ENCODE peak calls at places on chromosomes 13 and 19, in eight cellular contexts. D is SK-N-SH, N is testis, E is foreskin fibroblast, C is ovary, U is AG10803, P is AG04449, J is tibial nerve. H is an unnamed sample.

GRCh38 chr19:11330103-11330502 is 9.4 kb downstream of the RAB3D start:
- DNase-seq in D (no peak), N (no peak), E (no peak), C (no peak), U (no peak), P (no peak), J (no peak), H (no peak)

GRCh38 chr19:14347999-14348889 is 33.0 kb upstream of the ADGRE5 start:
- DNase-seq in D (peak), N (peak), E (peak), C (peak), U (peak), P (no peak), J (peak), H (no peak)

GRCh38 chr13:40401911-40402776 is 264.3 kb downstream of the FOXO1 start:
- DNase-seq in D (no peak), N (peak), E (peak), C (peak), U (peak), P (peak), J (peak), H (peak)

GRCh38 chr13:73173160-73173905 is 114.5 kb downstream of the KLF5 start:
- DNase-seq in D (no peak), N (no peak), E (no peak), C (no peak), U (no peak), P (no peak), J (no peak), H (no peak)

GRCh38 chr13:96792736-96793444 is 201.4 kb downstream of the OXGR1 start:
- DNase-seq in D (no peak), N (no peak), E (peak), C (no peak), U (no peak), P (no peak), J (no peak), H (no peak)

GRCh38 chr19:3668331-3669133 is 31.7 kb downstream of the PIP5K1C start:
- DNase-seq in D (no peak), N (peak), E (peak), C (no peak), U (no peak), P (no peak), J (no peak), H (no peak)

GRCh38 chr13:74068471-74068870 is 65.7 kb downstream of the KLF12 start:
- DNase-seq in D (no peak), N (no peak), E (no peak), C (no peak), U (no peak), P (no peak), J (no peak), H (no peak)

GRCh38 chr13:83883061-83883523 is 818 bp upstream of the SLITRK1 start:
- DNase-seq in D (no peak), N (no peak), E (no peak), C (no peak), U (no peak), P (no peak), J (no peak), H (no peak)

GRCh38 chr19:3504723-3505122 is 1.4 kb upstream of the FZR1 start:
- DNase-seq in D (no peak), N (no peak), E (peak), C (no peak), U (no peak), P (no peak), J (no peak), H (no peak)

GRCh38 chr19:7644550-7644877 is 7.6 kb downstream of the STXBP2 start:
- DNase-seq in D (peak), N (no peak), E (no peak), C (no peak), U (no peak), P (no peak), J (no peak), H (no peak)

DNA sequence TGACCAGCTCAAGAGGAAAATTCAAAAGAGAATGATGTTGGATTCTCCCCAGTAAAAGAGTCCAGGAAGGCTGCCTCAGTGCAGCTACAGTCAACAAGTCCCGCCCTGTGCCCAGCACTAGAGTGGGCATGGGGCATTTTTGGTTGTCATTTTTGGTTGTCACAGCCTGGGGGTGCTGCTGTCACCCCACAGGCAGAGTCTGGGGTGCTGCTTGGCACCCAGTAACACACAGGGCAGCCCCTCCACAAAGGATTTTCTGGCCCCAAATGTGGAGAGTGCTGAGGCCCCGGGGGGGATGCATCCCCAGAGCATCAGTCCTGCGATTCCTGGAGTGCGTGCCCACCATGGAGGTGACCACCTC is 28.2 kb upstream of the TMEM255B start:
- DNase-seq in D (no peak), N (no peak), E (no peak), C (no peak), U (no peak), P (no peak), J (no peak), H (no peak)
- TF ChIP-seq CTCF in D (peak), N (no peak), E (no peak), C (no peak), U (no peak), P (no peak), J (no peak), H (no peak)

GRCh38 chr13:49635599-49636433 is 7.5 kb downstream of the ARL11 start:
- DNase-seq in D (no peak), N (no peak), E (peak), C (peak), U (peak), P (no peak), J (peak), H (no peak)
- H3K4me3 ChIP-seq in D (no peak), N (no peak), E (peak), C (peak), U (peak), P (peak), J (peak), H (no peak)

DNA sequence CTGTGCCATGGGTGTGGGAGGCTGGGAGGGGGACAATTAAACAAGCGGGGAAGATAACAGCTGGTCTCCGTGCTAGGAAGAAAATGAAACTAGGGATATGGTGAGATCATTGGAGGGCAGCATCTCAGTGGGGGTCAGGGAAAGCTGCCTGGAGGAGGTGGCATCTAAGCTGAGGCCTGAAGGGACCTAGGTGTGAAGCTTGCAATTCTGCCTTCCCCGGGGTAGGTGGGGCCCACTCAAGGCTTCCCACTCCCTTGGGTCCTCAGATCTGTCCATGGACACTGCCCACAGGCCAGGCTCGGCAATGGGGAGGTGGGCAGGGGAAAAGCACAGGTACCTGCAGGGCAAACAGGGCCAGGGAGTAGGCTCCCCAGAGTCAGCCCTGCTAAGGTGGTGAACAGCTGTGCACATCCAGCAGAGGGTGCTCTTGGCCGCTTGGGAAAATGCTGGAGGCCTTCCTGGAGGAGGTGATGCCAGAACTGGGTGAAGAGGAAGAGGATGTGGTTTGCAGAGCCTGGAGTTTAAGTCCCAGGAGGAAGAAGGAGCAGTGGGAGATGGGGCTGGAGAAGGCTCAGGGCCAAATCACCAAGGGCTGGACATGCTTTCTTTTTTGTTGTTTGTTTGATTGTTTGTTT is 25.7 kb upstream of the CCNE1 start:
- DNase-seq in D (no peak), N (no peak), E (no peak), C (no peak), U (no peak), P (no peak), J (no peak), H (no peak)
- TF ChIP-seq CTCF in D (no peak), N (no peak), E (no peak), C (no peak), U (no peak), P (no peak), J (no peak), H (no peak)

GRCh38 chr19:1401889-1402217 is 511 bp upstream of the GAMT start:
- DNase-seq in D (no peak), N (no peak), E (no peak), C (no peak), U (no peak), P (no peak), J (no peak), H (no peak)
- H3K4me3 ChIP-seq in D (peak), N (peak), E (peak), C (peak), U (peak), P (peak), J (peak), H (peak)

GRCh38 chr13:35789335-35790166 is 313.1 kb upstream of the MAB21L1 start:
- DNase-seq in D (no peak), N (no peak), E (peak), C (no peak), U (peak), P (no peak), J (no peak), H (no peak)
- TF ChIP-seq CTCF in D (peak), N (no peak), E (peak), C (no peak), U (peak), P (peak), J (peak), H (peak)

DNA sequence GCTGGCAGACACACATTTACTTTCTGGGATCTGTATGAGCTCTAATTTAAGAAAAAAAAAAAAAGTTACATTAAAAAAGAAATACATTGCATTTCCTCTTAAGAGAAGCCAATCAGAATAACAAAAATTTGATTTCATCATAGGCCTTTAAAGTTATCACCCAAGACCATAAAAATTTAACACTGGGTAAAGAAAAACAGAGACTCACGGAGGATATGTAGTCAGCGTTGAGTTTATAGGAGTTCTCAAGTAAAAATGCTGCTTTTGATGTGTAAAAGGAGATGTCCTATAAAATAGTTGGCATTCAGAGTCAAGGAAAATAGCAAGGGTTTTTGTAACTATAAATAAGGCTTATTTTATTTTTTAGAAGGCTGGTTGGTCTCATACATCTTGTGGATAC is 191.1 kb downstream of the EFNB2 start:
- DNase-seq in D (no peak), N (no peak), E (no peak), C (no peak), U (no peak), P (no peak), J (no peak), H (no peak)
- H3K4me3 ChIP-seq in D (no peak), N (no peak), E (no peak), C (peak), U (no peak), P (no peak), J (no peak), H (no peak)

GRCh38 chr19:17101686-17102628 is 26.4 kb downstream of the MYO9B start:
- DNase-seq in D (no peak), N (no peak), E (no peak), C (no peak), U (no peak), P (no peak), J (no peak), H (no peak)

GRCh38 chr19:17105548-17105947 is 30.0 kb downstream of the MYO9B start:
- DNase-seq in D (no peak), N (no peak), E (no peak), C (no peak), U (no peak), P (no peak), J (no peak), H (no peak)

GRCh38 chr19:17107546-17108452 is 32.2 kb downstream of the MYO9B start:
- DNase-seq in D (peak), N (peak), E (peak), C (peak), U (peak), P (peak), J (peak), H (peak)

GRCh38 chr19:17104679-17105078 is 29.1 kb downstream of the MYO9B start:
- DNase-seq in D (no peak), N (no peak), E (no peak), C (no peak), U (no peak), P (no peak), J (no peak), H (no peak)

DNA sequence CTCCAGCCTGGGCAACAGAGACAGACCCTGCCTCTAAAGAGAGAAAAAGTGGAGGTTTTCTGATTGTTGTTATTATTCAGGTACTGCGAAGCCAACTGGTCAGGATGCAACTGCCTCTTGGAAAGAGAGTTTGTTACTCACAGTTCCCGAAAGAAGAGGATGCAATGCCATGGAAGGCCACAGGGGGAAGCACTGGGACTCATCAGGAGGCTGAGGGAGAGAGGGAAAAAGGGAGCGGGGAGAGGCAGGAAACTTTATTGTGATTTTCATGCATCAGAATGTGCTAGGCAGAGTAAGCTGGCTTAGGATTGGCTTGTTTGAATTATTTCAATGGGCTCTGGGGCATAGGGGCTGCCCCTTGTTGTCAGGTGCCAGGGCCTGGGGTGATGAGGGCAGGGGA is 27.6 kb downstream of the MYO9B start:
- DNase-seq in D (peak), N (peak), E (peak), C (no peak), U (no peak), P (no peak), J (no peak), H (no peak)
- TF ChIP-seq CTCF in D (peak), N (no peak), E (peak), C (no peak), U (peak), P (peak), J (peak), H (peak)

GRCh38 chr13:98474761-98475160 is 102.1 kb downstream of the STK24 start:
- DNase-seq in D (no peak), N (no peak), E (no peak), C (no peak), U (no peak), P (no peak), J (no peak), H (no peak)

GRCh38 chr13:98476106-98476505 is 100.8 kb downstream of the STK24 start:
- DNase-seq in D (peak), N (no peak), E (no peak), C (no peak), U (no peak), P (no peak), J (no peak), H (no peak)

GRCh38 chr13:98478134-98479129 is 98.5 kb downstream of the STK24 start:
- DNase-seq in D (peak), N (peak), E (peak), C (no peak), U (peak), P (no peak), J (no peak), H (peak)

GRCh38 chr13:98475521-98475920 is 101.4 kb downstream of the STK24 start:
- DNase-seq in D (peak), N (no peak), E (no peak), C (no peak), U (no peak), P (no peak), J (no peak), H (no peak)

DNA sequence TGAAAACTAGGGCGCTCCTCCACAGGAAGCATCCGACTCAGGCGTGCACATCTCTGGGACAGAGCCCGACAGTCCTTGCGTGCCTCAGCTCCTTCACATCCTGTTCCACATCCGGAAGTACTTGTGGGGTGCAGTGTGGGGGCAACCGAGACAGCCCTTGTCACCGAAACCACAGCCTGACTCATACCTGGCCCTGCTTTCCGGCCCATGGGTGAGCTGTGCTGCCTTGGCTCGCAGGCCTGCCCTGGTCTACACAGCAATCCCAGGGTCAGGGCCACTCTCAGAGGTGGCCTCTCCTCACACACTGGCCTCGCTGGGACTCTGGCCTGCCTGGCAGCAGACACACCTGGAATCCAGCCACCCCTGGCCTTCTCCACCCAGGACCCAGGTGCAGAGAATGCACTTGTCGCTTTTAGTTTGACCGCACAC is 100.4 kb downstream of the STK24 start:
- DNase-seq in D (no peak), N (no peak), E (peak), C (no peak), U (peak), P (peak), J (no peak), H (no peak)
- H3K4me3 ChIP-seq in D (no peak), N (no peak), E (no peak), C (no peak), U (no peak), P (no peak), J (no peak), H (no peak)

GRCh38 chr13:24032252-24032651 is 128.3 kb upstream of the SPATA13 start:
- DNase-seq in D (no peak), N (no peak), E (peak), C (no peak), U (peak), P (peak), J (no peak), H (peak)
- TF ChIP-seq CTCF in D (no peak), N (no peak), E (no peak), C (no peak), U (no peak), P (no peak), J (no peak), H (no peak)

DNA sequence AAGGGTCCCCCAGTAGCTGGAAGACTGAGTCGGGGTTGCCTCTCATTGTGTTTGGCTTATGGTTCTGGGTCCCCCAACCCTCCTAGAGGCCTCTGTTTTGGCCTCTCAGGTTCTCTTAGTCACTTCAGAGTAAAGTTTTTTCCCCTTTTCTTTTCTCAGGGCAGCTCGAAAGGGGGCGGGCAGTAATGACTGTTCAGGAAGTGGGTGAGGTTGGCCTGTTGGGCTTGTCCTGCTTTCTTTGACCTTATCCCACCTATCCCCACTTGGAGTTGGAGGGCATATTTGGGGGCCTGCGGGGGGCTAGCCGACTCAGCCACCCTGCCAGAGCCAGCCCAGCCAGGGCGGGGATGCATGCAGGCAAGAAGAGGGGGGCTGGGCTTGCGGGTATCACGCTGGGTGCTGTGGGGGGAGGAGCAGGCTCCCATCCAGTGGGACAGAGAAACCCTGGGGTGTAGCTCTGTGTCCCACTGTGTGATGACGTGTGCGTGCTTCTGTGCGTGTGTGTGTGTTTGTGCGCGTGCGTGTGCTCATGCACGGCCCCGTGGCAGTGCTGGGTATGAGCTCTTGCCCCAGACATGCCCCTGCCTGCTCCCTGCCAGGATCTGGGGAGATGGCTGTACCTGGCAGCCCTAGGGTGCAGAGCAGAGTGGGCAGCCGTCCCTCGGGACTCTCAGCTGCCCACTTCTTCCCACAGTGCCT is 1.4 kb downstream of the CIC start:
- DNase-seq in D (peak), N (peak), E (peak), C (peak), U (peak), P (no peak), J (no peak), H (no peak)
- H3K4me3 ChIP-seq in D (peak), N (peak), E (peak), C (peak), U (peak), P (peak), J (peak), H (peak)